ENCODE peak calls at places on chromosomes 2 and 18, in five cellular contexts. R is OCI-LY7; M is adrenal gland; A is pancreas; V is CD4-positive, alpha-beta memory T cell. Z is an unnamed sample.

GRCh38 chr2:241490825-241491505 is 17.4 kb downstream of the STK25 start:
- DNase-seq in R (no peak), M (no peak), A (no peak), V (no peak), Z (no peak)

GRCh38 chr2:170651603-170652002 is 63.5 kb upstream of the SP5 start:
- DNase-seq in R (no peak), M (no peak), A (no peak), V (peak; percentile 85), Z (peak; percentile 89)

GRCh38 chr2:181070119-181070833 is 89.9 kb downstream of the UBE2E3 start:
- DNase-seq in R (no peak), M (no peak), A (no peak), V (no peak), Z (no peak)

GRCh38 chr18:4230450-4231168 is 224.5 kb downstream of the DLGAP1 start:
- DNase-seq in R (no peak), M (no peak), A (no peak), V (no peak), Z (no peak)

GRCh38 chr2:73223821-73224220 is 9.2 kb downstream of the PRADC1 start:
- DNase-seq in R (no peak), M (peak; percentile 52), A (no peak), V (no peak), Z (no peak)

GRCh38 chr2:161165811-161166210 is 5.6 kb downstream of the TANK start:
- DNase-seq in R (no peak), M (no peak), A (no peak), V (no peak), Z (no peak)

GRCh38 chr2:222468338-222468737 is 44.0 kb downstream of the SGPP2 start:
- DNase-seq in R (no peak), M (peak; percentile 91), A (peak; percentile 62), V (no peak), Z (no peak)

GRCh38 chr2:207868855-207869596 is 99.3 kb upstream of the FZD5 start:
- DNase-seq in R (no peak), M (no peak), A (no peak), V (no peak), Z (no peak)

DNA sequence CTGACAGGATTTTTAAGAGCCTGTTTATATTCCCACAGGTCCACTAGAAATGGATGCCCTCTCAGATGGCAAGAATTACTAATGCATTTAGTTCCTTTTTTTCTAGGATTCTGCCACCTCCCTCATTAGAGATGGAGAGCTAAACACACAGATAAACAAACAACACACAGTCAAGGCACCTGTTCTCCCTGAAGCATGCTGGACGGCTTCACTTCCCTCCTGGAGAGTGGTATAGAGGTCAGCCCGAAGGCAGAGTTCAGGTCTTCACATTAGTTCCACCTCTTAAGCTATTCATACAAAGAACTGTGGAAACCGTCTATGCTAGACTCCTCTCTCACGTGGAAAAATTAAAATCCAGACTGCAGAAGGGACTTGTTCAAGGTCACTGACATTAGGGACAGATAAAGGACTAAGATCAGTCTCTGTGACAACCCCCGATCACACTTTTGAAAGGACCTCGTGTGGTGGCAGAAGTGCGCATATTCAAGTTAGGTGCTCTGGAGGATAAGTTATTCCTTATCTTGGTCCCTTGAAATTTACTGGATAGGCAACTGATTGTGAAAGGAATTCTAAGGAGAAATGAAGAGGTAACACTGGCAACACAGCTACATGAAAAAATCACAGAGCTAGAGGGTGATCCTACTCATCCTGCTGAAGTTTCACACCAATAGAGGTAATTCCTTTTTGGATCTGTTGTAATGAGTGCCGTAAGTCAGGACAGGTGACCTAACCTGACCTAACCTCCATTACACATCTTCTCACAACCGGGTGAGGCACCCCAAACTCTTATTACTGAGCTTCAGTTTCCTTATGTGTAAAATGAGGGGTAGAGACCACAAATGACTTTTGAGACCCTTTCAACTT is 75.1 kb downstream of the SPRED2 start:
- DNase-seq in R (peak; percentile 37), M (no peak), A (no peak), V (no peak), Z (no peak)
- H3K27ac ChIP-seq in R (peak overlapping the region; percentile 36), M (no peak overlapping the region), A (no peak overlapping the region), V (no peak overlapping the region), Z (no peak overlapping the region)

DNA sequence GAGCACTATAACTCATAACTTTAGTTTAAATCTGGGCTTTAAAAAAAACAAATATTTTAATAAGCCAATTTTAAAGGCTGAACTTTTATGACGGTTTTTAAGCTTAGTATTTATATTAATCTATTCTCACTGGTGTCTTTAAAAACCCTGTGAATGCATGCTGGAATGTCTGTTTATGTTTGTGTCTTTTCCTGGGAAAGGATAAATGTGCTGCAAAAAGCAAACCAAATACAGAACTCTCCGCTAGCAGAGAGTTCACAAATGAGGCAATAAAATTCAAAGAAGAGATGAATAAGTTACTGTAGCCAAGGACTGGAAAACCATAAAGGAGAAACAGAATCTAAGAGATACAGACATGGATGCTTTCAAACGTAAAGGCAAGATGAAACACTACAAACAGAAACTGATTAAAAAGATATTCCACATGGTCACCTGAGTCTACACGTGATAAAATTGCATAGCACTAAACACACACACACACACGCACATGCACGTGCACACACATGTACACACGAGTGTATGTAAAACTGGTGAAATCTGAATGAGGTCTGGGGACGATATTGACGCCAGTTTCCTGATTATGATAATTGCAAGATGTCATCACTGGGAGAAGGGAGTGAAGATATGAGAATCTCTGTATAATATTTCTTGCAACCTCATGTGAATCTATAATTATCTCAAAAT is 4.4 kb downstream of the TWIST2 start:
- DNase-seq in R (no peak), M (no peak), A (no peak), V (no peak), Z (no peak)
- H3K4me3 ChIP-seq in R (no peak overlapping the region), M (no peak overlapping the region), A (no peak overlapping the region), V (no peak overlapping the region), Z (no peak overlapping the region)

GRCh38 chr18:3152294-3152693 is 67.5 kb downstream of the MYOM1 start:
- DNase-seq in R (no peak), M (no peak), A (no peak), V (no peak), Z (no peak)
- H3K4me1 ChIP-seq in R (no peaks in the 10 kb centered on the region), M (no peaks in the 10 kb centered on the region), A (peaks cover 7% of the 10 kb centered on the region), V (no peaks in the 10 kb centered on the region), Z (no peaks in the 10 kb centered on the region)

GRCh38 chr2:8568543-8569302 is 113.1 kb upstream of the ID2 start:
- DNase-seq in R (no peak), M (no peak), A (no peak), V (no peak), Z (peak; percentile 8)

GRCh38 chr2:8570637-8571036 is 111.2 kb upstream of the ID2 start:
- DNase-seq in R (no peak), M (no peak), A (no peak), V (no peak), Z (no peak)

GRCh38 chr2:8571286-8571791 is 110.5 kb upstream of the ID2 start:
- DNase-seq in R (peak; percentile 77), M (no peak), A (no peak), V (no peak), Z (no peak)

GRCh38 chr2:8567469-8568108 is 114.3 kb upstream of the ID2 start:
- DNase-seq in R (no peak), M (no peak), A (no peak), V (no peak), Z (no peak)

GRCh38 chr2:8569332-8569930 is 112.4 kb upstream of the ID2 start:
- DNase-seq in R (no peak), M (no peak), A (no peak), V (no peak), Z (no peak)
- H3K27ac ChIP-seq in R (no peak overlapping the region), M (no peak overlapping the region), A (no peak overlapping the region), V (no peak overlapping the region), Z (no peak overlapping the region)

GRCh38 chr2:24345937-24346336 is 14.4 kb downstream of the ITSN2 start:
- DNase-seq in R (no peak), M (no peak), A (no peak), V (no peak), Z (no peak)

GRCh38 chr2:24339856-24340262 is 20.5 kb downstream of the ITSN2 start:
- DNase-seq in R (no peak), M (no peak), A (no peak), V (no peak), Z (no peak)

GRCh38 chr2:24342110-24342910 is 18.0 kb downstream of the ITSN2 start:
- DNase-seq in R (peak; percentile 23), M (no peak), A (no peak), V (no peak), Z (no peak)

GRCh38 chr2:24337958-24338357 is 22.4 kb downstream of the ITSN2 start:
- DNase-seq in R (no peak), M (no peak), A (no peak), V (no peak), Z (no peak)

DNA sequence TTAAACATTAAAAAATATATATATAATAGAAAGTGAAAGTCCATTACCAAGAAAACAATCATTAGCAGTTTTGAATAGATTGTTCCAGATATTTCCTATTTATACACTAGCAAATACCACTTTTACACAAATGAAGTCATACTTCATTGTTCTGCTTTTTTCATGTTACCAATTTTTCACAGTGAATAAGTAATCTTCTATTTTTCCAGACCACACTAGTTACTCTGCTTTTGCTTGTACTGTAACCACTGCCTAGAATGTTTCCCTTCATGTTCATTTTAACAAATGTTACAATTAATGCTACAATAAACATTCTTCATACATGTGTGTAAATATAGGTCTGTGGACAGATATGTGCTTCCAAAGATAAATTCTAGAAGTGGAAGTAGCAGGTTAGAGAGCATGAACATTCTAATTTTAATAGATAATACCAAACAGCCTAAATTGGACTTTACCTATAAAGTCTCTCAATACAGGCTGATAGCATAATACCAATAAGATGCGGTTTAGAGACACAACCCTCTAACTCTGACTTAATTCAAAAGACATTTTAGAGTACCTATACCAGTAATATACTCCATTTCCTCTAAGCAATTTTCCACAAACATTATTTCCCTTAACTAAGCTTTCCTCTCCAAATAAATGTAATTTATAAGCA is 17.0 kb downstream of the ITSN2 start:
- DNase-seq in R (no peak), M (no peak), A (no peak), V (no peak), Z (no peak)
- H3K4me3 ChIP-seq in R (no peak overlapping the region), M (no peak overlapping the region), A (no peak overlapping the region), V (no peak overlapping the region), Z (no peak overlapping the region)

DNA sequence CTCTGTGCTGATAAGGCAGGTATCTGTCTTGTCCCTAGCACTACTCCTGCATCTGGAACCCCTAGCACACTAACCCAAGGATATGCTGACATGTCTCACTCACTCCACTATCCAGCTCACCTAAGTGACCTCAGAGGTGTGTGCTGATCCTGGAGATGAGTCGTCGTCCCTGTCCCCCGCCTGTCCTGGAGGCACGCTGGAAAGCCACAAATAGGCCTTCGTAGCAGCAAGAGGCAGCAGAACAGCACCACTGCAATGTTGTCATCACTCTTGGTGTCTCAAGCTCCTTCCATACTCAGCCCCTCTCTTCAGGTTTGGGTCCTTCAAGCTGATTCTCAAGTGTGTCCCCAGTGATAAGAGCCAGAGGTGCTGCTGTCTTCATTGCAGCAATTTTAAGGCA is 73.0 kb upstream of the ITGA6 start:
- DNase-seq in R (no peak), M (no peak), A (no peak), V (no peak), Z (no peak)
- H3K4me1 ChIP-seq in R (no peaks in the 10 kb centered on the region), M (no peaks in the 10 kb centered on the region), A (peaks cover 42% of the 10 kb centered on the region), V (no peaks in the 10 kb centered on the region), Z (no peaks in the 10 kb centered on the region)

DNA sequence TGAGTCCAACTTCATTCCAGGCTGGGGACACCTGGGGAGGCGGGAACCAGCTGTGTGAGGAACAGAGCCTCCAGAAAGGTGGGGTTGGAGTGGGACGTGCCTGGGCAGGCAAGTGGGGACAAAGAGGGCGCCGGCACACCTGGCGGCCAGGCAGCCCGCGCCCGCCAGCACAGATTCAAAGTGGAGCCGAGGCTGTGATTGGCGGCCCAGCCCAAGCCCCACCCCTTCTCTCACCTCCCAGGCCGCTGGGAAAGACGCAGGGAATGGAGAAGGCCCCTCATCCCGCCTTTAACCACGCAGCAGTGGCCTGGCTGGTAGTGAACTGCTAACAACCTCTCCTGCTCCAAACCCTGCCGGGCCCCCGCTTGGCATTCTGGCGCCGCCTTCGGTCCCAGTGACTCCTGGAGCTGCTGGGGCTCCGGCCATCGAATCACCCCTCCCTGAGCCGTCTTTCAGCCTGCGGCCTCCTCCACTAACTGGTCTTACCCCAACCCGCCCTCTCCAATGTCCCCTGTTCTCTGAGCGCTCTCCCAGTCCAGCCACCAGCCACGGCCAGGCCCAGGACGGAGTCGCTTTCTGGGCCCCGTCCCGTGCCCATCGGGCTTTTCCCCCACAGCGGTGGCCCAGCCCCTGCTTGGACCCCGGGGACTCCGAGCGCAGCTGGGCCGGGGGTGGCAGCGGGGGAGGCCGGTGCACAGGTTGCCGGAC is 27.9 kb upstream of the PTMA start:
- DNase-seq in R (no peak), M (no peak), A (peak; percentile 71), V (no peak), Z (no peak)
- H3K27ac ChIP-seq in R (peak overlapping the region; percentile 71), M (peak overlapping the region; percentile 96), A (peak overlapping the region; percentile 87), V (no peak overlapping the region), Z (no peak overlapping the region)